ENCODE peak calls at places on chromosomes 3 and 15, in nine cellular contexts. H, Y, G, B, M, P, Q, A and R are unnamed samples.
A peak's percentile ranks its signal among the peaks of the same experiment; 100 is the strongest.

GRCh38 chr15:52150043-52150825 is 37.7 kb upstream of the BCL2L10 start:
- DNase-seq in H (no peak), Y (peak; percentile 30), G (no peak), B (no peak), M (no peak), P (no peak), Q (no peak), A (no peak), R (no peak)

GRCh38 chr3:139627759-139628158 is 50.0 kb downstream of the NMNAT3 start:
- DNase-seq in H (no peak), Y (no peak), G (no peak), B (no peak), M (no peak), P (no peak), Q (no peak), A (no peak), R (no peak)

GRCh38 chr15:43370975-43371974 is at the start of the genes TUBGCP4 and ZSCAN29:
- DNase-seq in H (peak; percentile 62), Y (peak; percentile 82), G (peak; percentile 82), B (peak; percentile 29), M (peak; percentile 67), P (peak; percentile 78), Q (peak; percentile 63), A (peak; percentile 89), R (peak; percentile 94)

GRCh38 chr3:149009732-149010131 is 18.4 kb downstream of the GYG1 start:
- DNase-seq in H (peak; percentile 69), Y (no peak), G (no peak), B (no peak), M (no peak), P (no peak), Q (peak; percentile 39), A (no peak), R (no peak)

GRCh38 chr3:192545346-192545745 is 182.0 kb downstream of the FGF12 start:
- DNase-seq in H (no peak), Y (no peak), G (no peak), B (no peak), M (no peak), P (no peak), Q (no peak), A (no peak), R (no peak)

GRCh38 chr3:7309707-7310106 is 448.8 kb downstream of the GRM7 start:
- DNase-seq in H (no peak), Y (peak; percentile 81), G (peak; percentile 23), B (peak; percentile 19), M (peak; percentile 64), P (no peak), Q (peak; percentile 96), A (peak; percentile 34), R (peak; percentile 93)

GRCh38 chr3:165852150-165852549 is 14.9 kb upstream of the BCHE start:
- DNase-seq in H (no peak), Y (no peak), G (no peak), B (no peak), M (no peak), P (no peak), Q (no peak), A (no peak), R (no peak)

GRCh38 chr3:15272431-15273196 is 59.8 kb downstream of the SH3BP5 start:
- DNase-seq in H (no peak), Y (peak; percentile 54), G (peak; percentile 16), B (no peak), M (no peak), P (no peak), Q (no peak), A (no peak), R (no peak)

GRCh38 chr15:70308011-70308761 is 210.5 kb upstream of the TLE3 start:
- DNase-seq in H (no peak), Y (no peak), G (no peak), B (no peak), M (no peak), P (no peak), Q (no peak), A (no peak), R (no peak)

GRCh38 chr15:42456971-42457370 is 34.0 kb downstream of the ZNF106 start:
- DNase-seq in H (no peak), Y (no peak), G (no peak), B (no peak), M (peak; percentile 32), P (no peak), Q (peak; percentile 25), A (no peak), R (no peak)

GRCh38 chr3:113678773-113679172 is 17.7 kb downstream of the USF3 start:
- DNase-seq in H (no peak), Y (no peak), G (no peak), B (no peak), M (no peak), P (no peak), Q (no peak), A (no peak), R (no peak)

GRCh38 chr3:34260266-34260990 is 462.0 kb downstream of the PDCD6IP start:
- DNase-seq in H (peak; percentile 50), Y (peak; percentile 77), G (peak; percentile 27), B (peak; percentile 74), M (peak; percentile 47), P (peak; percentile 61), Q (peak; percentile 20), A (peak; percentile 16), R (no peak)

GRCh38 chr15:65981837-65982696 is 112.8 kb downstream of the RAB11A start:
- DNase-seq in H (no peak), Y (peak; percentile 52), G (no peak), B (no peak), M (no peak), P (peak; percentile 64), Q (no peak), A (no peak), R (no peak)

GRCh38 chr3:120601554-120601953 is 5.4 kb downstream of the NDUFB4 start:
- DNase-seq in H (no peak), Y (no peak), G (no peak), B (no peak), M (no peak), P (no peak), Q (no peak), A (no peak), R (no peak)

GRCh38 chr15:48500595-48500994 is 144.9 kb downstream of the FBN1 start:
- DNase-seq in H (peak; percentile 56), Y (no peak), G (no peak), B (no peak), M (no peak), P (no peak), Q (peak; percentile 58), A (no peak), R (no peak)

GRCh38 chr3:14459384-14459783 is 57.0 kb downstream of the SLC6A6 start:
- DNase-seq in H (no peak), Y (no peak), G (no peak), B (no peak), M (no peak), P (no peak), Q (no peak), A (no peak), R (no peak)

GRCh38 chr3:141680620-141681389 is 57.3 kb upstream of the RNF7 start:
- DNase-seq in H (peak; percentile 68), Y (peak; percentile 74), G (no peak), B (no peak), M (no peak), P (no peak), Q (peak; percentile 74), A (peak; percentile 21), R (peak; percentile 53)

GRCh38 chr15:95603802-95604201 is 726.7 kb upstream of the NR2F2 start:
- DNase-seq in H (peak; percentile 23), Y (no peak), G (no peak), B (no peak), M (no peak), P (no peak), Q (no peak), A (no peak), R (no peak)

DNA sequence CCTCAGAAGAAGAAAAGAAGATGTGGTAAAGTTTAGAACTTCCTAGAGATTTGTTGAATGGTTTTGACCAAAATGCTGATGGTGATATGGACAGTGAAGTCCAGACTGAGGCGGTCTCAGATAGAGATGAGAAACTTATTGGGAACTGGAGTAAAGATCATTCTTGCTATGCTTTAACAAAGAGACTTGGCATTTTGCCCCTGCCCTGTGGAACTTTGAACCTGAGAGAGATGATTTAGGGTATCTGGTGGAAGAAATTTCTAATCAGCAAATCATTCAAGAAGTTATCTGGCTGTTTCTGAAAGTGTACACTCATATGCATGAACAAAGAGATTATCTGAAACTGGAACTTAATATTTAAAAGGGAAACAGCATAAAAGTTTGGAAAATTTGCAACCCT is 505.2 kb downstream of the NSUN3 start:
- DNase-seq in H (no peak), Y (no peak), G (no peak), B (no peak), M (no peak), P (no peak), Q (no peak), A (no peak), R (no peak)
- H3K4me3 ChIP-seq in H (no peak overlapping the region), Y (no peak overlapping the region), G (no peak overlapping the region), B (no peak overlapping the region), M (no peak overlapping the region), P (no peak overlapping the region), Q (no peak overlapping the region), A (no peak overlapping the region), R (no peak overlapping the region)

GRCh38 chr3:49294343-49294742 is 17.3 kb upstream of the C3orf62 start:
- DNase-seq in H (no peak), Y (peak; percentile 66), G (no peak), B (no peak), M (no peak), P (no peak), Q (no peak), A (no peak), R (no peak)
- H3K36me3 ChIP-seq in H (peaks cover 67% of the 10 kb centered on the region), Y (no peaks in the 10 kb centered on the region), G (no peaks in the 10 kb centered on the region), B (no peaks in the 10 kb centered on the region), M (peaks cover 84% of the 10 kb centered on the region), P (peaks cover 78% of the 10 kb centered on the region), Q (peaks cover 17% of the 10 kb centered on the region), A (peaks cover 22% of the 10 kb centered on the region), R (peaks cover 98% of the 10 kb centered on the region)

GRCh38 chr15:94203321-94203720 is 28.0 kb upstream of the MCTP2 start:
- DNase-seq in H (no peak), Y (no peak), G (no peak), B (no peak), M (no peak), P (no peak), Q (no peak), A (no peak), R (no peak)
- H3K4me3 ChIP-seq in H (no peak overlapping the region), Y (no peak overlapping the region), G (no peak overlapping the region), B (no peak overlapping the region), M (no peak overlapping the region), P (no peak overlapping the region), Q (no peak overlapping the region), A (no peak overlapping the region), R (no peak overlapping the region)

GRCh38 chr15:91001209-91001608 is 6.9 kb upstream of the PRC1 start:
- DNase-seq in H (no peak), Y (no peak), G (no peak), B (no peak), M (no peak), P (no peak), Q (no peak), A (no peak), R (no peak)
- H3K36me3 ChIP-seq in H (peaks cover 46% of the 10 kb centered on the region), Y (no peaks in the 10 kb centered on the region), G (no peaks in the 10 kb centered on the region), B (no peaks in the 10 kb centered on the region), M (peaks cover 71% of the 10 kb centered on the region), P (peaks cover 74% of the 10 kb centered on the region), Q (peaks cover 18% of the 10 kb centered on the region), A (peaks cover 11% of the 10 kb centered on the region), R (peaks cover 79% of the 10 kb centered on the region)

GRCh38 chr3:95894820-95895219 is 919.6 kb upstream of the EPHA6 start:
- DNase-seq in H (no peak), Y (no peak), G (no peak), B (no peak), M (no peak), P (no peak), Q (no peak), A (no peak), R (no peak)
- H3K4me3 ChIP-seq in H (no peak overlapping the region), Y (no peak overlapping the region), G (no peak overlapping the region), B (no peak overlapping the region), M (no peak overlapping the region), P (no peak overlapping the region), Q (no peak overlapping the region), A (no peak overlapping the region), R (no peak overlapping the region)